ENCODE peak calls at places on chromosomes 12 and 14, in eight cellular contexts. M is NCI-H1105 treated with DMSO at 0.1 percent for 48 hours; N is A673; D is hepatic stellate cell; Q is PC-3; Z is activated naive CD4-positive, alpha-beta T cell treated with Interleukin-2 at 50 U/mL for 16 hours; B is IMR-90; G is OCI-LY7. I is an unnamed sample.

GRCh38 chr14:75120546-75121291 is 6.1 kb downstream of the NEK9 start:
- DNase-seq in M (no peak), N (no peak), D (no peak), Q (peak; percentile 65), Z (no peak), B (no peak), G (no peak), I (no peak)

GRCh38 chr12:68334136-68334535 is 2.0 kb upstream of the MDM1 start:
- DNase-seq in M (no peak), N (peak; percentile 17), D (no peak), Q (peak; percentile 28), Z (no peak), B (no peak), G (peak; percentile 8), I (no peak)

GRCh38 chr12:32535260-32535999 is 136.1 kb downstream of the FGD4 start:
- DNase-seq in M (peak; percentile 94), N (peak; percentile 87), D (peak; percentile 44), Q (peak; percentile 48), Z (no peak), B (peak; percentile 69), G (peak; percentile 84), I (peak; percentile 73)

GRCh38 chr12:4187916-4188315 is 85.6 kb upstream of the CCND2 start:
- DNase-seq in M (no peak), N (no peak), D (no peak), Q (no peak), Z (no peak), B (no peak), G (no peak), I (no peak)

GRCh38 chr14:55198749-55199148 is 7.4 kb upstream of the DLGAP5 start:
- DNase-seq in M (no peak), N (no peak), D (no peak), Q (no peak), Z (no peak), B (peak; percentile 24), G (no peak), I (no peak)

GRCh38 chr12:59408431-59408830 is 187.4 kb upstream of the SLC16A7 start:
- DNase-seq in M (no peak), N (no peak), D (no peak), Q (peak; percentile 72), Z (no peak), B (peak; percentile 26), G (no peak), I (peak; percentile 3)

GRCh38 chr14:81062816-81063215 is 107.4 kb downstream of the TSHR start:
- DNase-seq in M (no peak), N (peak; percentile 45), D (no peak), Q (peak; percentile 51), Z (no peak), B (peak; percentile 0), G (peak; percentile 72), I (peak; percentile 17)

GRCh38 chr12:53743277-53744129 is 8.3 kb downstream of the CISTR start:
- DNase-seq in M (peak; percentile 45), N (peak; percentile 76), D (peak; percentile 86), Q (peak; percentile 85), Z (peak; percentile 69), B (peak; percentile 48), G (peak; percentile 77), I (peak; percentile 53)

GRCh38 chr12:125341422-125341821 is 276.2 kb downstream of the AACS start:
- DNase-seq in M (no peak), N (no peak), D (no peak), Q (no peak), Z (no peak), B (no peak), G (no peak), I (no peak)

GRCh38 chr12:109760930-109761630 is 47.5 kb downstream of the FAM222A start:
- DNase-seq in M (no peak), N (no peak), D (no peak), Q (no peak), Z (no peak), B (no peak), G (no peak), I (no peak)

GRCh38 chr12:92574046-92574783 is 128.6 kb upstream of the PLEKHG7 start:
- DNase-seq in M (peak; percentile 38), N (peak; percentile 7), D (no peak), Q (peak; percentile 69), Z (no peak), B (peak; percentile 40), G (peak; percentile 46), I (peak; percentile 44)

GRCh38 chr12:32400114-32400672 is 835 bp downstream of the FGD4 start:
- DNase-seq in M (peak; percentile 58), N (no peak), D (peak; percentile 21), Q (peak; percentile 42), Z (no peak), B (no peak), G (no peak), I (no peak)

GRCh38 chr14:58699656-58700055 is 61.9 kb downstream of the DACT1 start:
- DNase-seq in M (no peak), N (no peak), D (no peak), Q (no peak), Z (no peak), B (no peak), G (no peak), I (peak; percentile 75)

GRCh38 chr14:92386637-92387036 is 63.7 kb downstream of the SLC24A4 start:
- DNase-seq in M (no peak), N (no peak), D (no peak), Q (no peak), Z (no peak), B (no peak), G (peak; percentile 77), I (no peak)

GRCh38 chr14:55274144-55274543 is 2.9 kb downstream of the FBXO34 start:
- DNase-seq in M (peak; percentile 3), N (no peak), D (no peak), Q (no peak), Z (no peak), B (no peak), G (no peak), I (no peak)

GRCh38 chr12:19220205-19220604 is 90.7 kb downstream of the PLEKHA5 start:
- DNase-seq in M (no peak), N (peak; percentile 15), D (peak; percentile 10), Q (peak; percentile 37), Z (no peak), B (peak; percentile 94), G (no peak), I (peak; percentile 58)

GRCh38 chr12:50055831-50056628 is 1.4 kb upstream of the ASIC1 start:
- DNase-seq in M (peak; percentile 28), N (peak; percentile 59), D (peak; percentile 79), Q (peak; percentile 58), Z (peak; percentile 65), B (peak; percentile 46), G (peak; percentile 71), I (peak; percentile 15)

GRCh38 chr14:75751291-75751690 is 90.2 kb downstream of the TTLL5 start:
- DNase-seq in M (no peak), N (no peak), D (no peak), Q (no peak), Z (no peak), B (peak; percentile 49), G (no peak), I (no peak)

GRCh38 chr14:55814064-55814463 is 234.1 kb downstream of the KTN1 start:
- DNase-seq in M (no peak), N (no peak), D (no peak), Q (peak; percentile 59), Z (no peak), B (peak; percentile 60), G (no peak), I (no peak)

GRCh38 chr14:92897922-92898599 is 24.9 kb upstream of the CHGA start:
- DNase-seq in M (no peak), N (no peak), D (no peak), Q (peak; percentile 12), Z (peak; percentile 48), B (no peak), G (no peak), I (no peak)

GRCh38 chr12:89936631-89937030 is 228.0 kb upstream of the ATP2B1 start:
- DNase-seq in M (peak; percentile 65), N (no peak), D (no peak), Q (no peak), Z (no peak), B (no peak), G (no peak), I (no peak)

GRCh38 chr12:28611115-28611435 is 420.8 kb downstream of the CCDC91 start:
- DNase-seq in M (no peak), N (no peak), D (peak; percentile 24), Q (peak; percentile 91), Z (no peak), B (peak; percentile 93), G (no peak), I (peak; percentile 56)

GRCh38 chr12:121947966-121948365 is 29.6 kb downstream of the CFAP251 start:
- DNase-seq in M (no peak), N (no peak), D (no peak), Q (no peak), Z (no peak), B (peak; percentile 7), G (no peak), I (no peak)

GRCh38 chr14:81031488-81031887 is 76.1 kb downstream of the TSHR start:
- DNase-seq in M (no peak), N (no peak), D (no peak), Q (no peak), Z (no peak), B (no peak), G (no peak), I (no peak)

GRCh38 chr14:61504841-61505340 is 183.5 kb downstream of the PRKCH start:
- DNase-seq in M (no peak), N (no peak), D (no peak), Q (no peak), Z (no peak), B (no peak), G (no peak), I (no peak)

GRCh38 chr12:120630139-120630895 is 10.1 kb upstream of the CABP1 start:
- DNase-seq in M (no peak), N (no peak), D (no peak), Q (no peak), Z (no peak), B (no peak), G (no peak), I (no peak)

GRCh38 chr14:104392001-104392395 is 187.6 kb upstream of the C14orf180 start:
- DNase-seq in M (no peak), N (no peak), D (no peak), Q (no peak), Z (peak; percentile 3), B (no peak), G (peak; percentile 52), I (no peak)

GRCh38 chr12:127774828-127775227 is 492.1 kb upstream of the TMEM132C start:
- DNase-seq in M (no peak), N (no peak), D (no peak), Q (no peak), Z (no peak), B (no peak), G (no peak), I (no peak)

GRCh38 chr14:39016733-39017095 is 86.3 kb downstream of the SEC23A start:
- DNase-seq in M (no peak), N (no peak), D (no peak), Q (no peak), Z (no peak), B (no peak), G (no peak), I (no peak)

GRCh38 chr14:88005050-88005481 is at the start of gene GPR65:
- DNase-seq in M (no peak), N (no peak), D (no peak), Q (no peak), Z (peak; percentile 22), B (no peak), G (peak; percentile 83), I (no peak)

GRCh38 chr12:93094988-93095737 is 166.1 kb upstream of the EEA1 start:
- DNase-seq in M (no peak), N (no peak), D (no peak), Q (no peak), Z (no peak), B (no peak), G (peak; percentile 4), I (no peak)

GRCh38 chr14:69887740-69888657 is 8.8 kb downstream of the SMOC1 start:
- DNase-seq in M (no peak), N (no peak), D (no peak), Q (no peak), Z (no peak), B (peak; percentile 71), G (no peak), I (no peak)

GRCh38 chr12:4269279-4269991 is 4.1 kb upstream of the CCND2 start:
- DNase-seq in M (peak; percentile 28), N (peak; percentile 63), D (no peak), Q (no peak), Z (peak; percentile 94), B (peak; percentile 29), G (peak; percentile 63), I (no peak)

I was measured in RPMI7951.